ENCODE peak calls at places on chromosomes 13 and 19, in five cellular contexts. C is CD8-positive, alpha-beta T cell; A is colonic mucosa; P is AG09319; J is ascending aorta. K is an unnamed sample.

GRCh38 chr19:42532881-42533280 is 4.6 kb upstream of the CEACAM1 start:
- DNase-seq in P (no peak), A (no peak), C (no peak), J (no peak), K (no peak)

GRCh38 chr13:25890671-25891212 is 161.1 kb downstream of the SHISA2 start:
- DNase-seq in J (no peak), P (no peak), A (no peak), C (no peak), K (no peak)

GRCh38 chr13:109309625-109310363 is 476.6 kb downstream of the IRS2 start:
- DNase-seq in C (no peak), P (no peak), J (no peak), A (no peak), K (no peak)

GRCh38 chr19:21451187-21451586 is 54.2 kb upstream of the ZNF429 start:
- DNase-seq in A (no peak), C (no peak), P (no peak), J (no peak), K (no peak)

GRCh38 chr19:34502582-34503545 is 21.3 kb downstream of the WTIP start:
- DNase-seq in P (no peak), C (no peak), J (no peak), A (no peak), K (peak; percentile 26)

GRCh38 chr13:93715866-93716265 is 489.3 kb downstream of the GPC6 start:
- DNase-seq in A (no peak), C (no peak), P (no peak), J (no peak), K (no peak)

GRCh38 chr19:3365447-3366103 is 808 bp upstream of the NFIC start:
- DNase-seq in P (no peak), J (no peak), C (no peak), A (peak; percentile 62), K (peak; percentile 67)

GRCh38 chr19:36215276-36216171 is 618 bp downstream of the ZNF146 start:
- DNase-seq in C (no peak), A (no peak), J (no peak), P (peak; percentile 14), K (peak; percentile 45)

GRCh38 chr13:33676700-33677048 is 141.3 kb upstream of the RFC3 start:
- DNase-seq in P (peak; percentile 10), A (peak; percentile 70), J (no peak), C (no peak), K (peak; percentile 41)

GRCh38 chr13:28540612-28541011 is 45.7 kb upstream of the FLT1 start:
- DNase-seq in A (no peak), J (no peak), C (no peak), P (no peak), K (peak; percentile 33)

GRCh38 chr19:9673912-9674668 is 810 bp downstream of the ZNF562 start:
- DNase-seq in C (no peak), J (no peak), A (peak; percentile 21), P (no peak), K (peak; percentile 6)

DNA sequence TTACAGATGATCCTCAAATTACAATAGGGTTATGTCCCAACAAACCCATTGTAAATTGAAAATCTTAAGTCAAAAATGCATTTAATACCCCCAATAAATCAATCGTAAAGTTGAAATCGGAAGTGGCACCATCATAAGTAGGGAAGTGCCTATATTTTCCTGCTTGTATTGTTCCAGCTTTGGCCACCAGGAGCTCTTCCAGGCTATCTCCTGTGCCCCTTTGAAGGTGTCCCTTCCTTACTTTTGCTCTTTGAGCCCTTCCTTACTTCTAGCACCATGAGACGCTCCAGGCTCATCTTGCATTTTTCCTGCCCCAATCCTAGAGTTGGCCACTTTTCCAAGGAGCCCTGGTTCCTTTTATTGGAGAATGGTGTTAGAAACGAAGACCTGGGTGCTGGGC is 163.0 kb upstream of the TSC22D1 start:
- DNase-seq in J (no peak), P (no peak), A (no peak), C (no peak), K (no peak)
- TF ChIP-seq CTCF in J (no peak), P (no peak), A (no peak), C (no peak), K (peak; percentile 16)

GRCh38 chr13:102235689-102236088 is 166.2 kb downstream of the FGF14 start:
- DNase-seq in C (no peak), J (no peak), P (no peak), A (no peak), K (no peak)

GRCh38 chr13:102240110-102240509 is 161.7 kb downstream of the FGF14 start:
- DNase-seq in A (no peak), P (no peak), J (no peak), C (no peak), K (no peak)

GRCh38 chr13:102234618-102235017 is 167.2 kb downstream of the FGF14 start:
- DNase-seq in C (no peak), J (no peak), A (no peak), P (no peak), K (no peak)

GRCh38 chr13:102236341-102236740 is 165.5 kb downstream of the FGF14 start:
- DNase-seq in A (no peak), P (no peak), J (no peak), C (no peak), K (no peak)

DNA sequence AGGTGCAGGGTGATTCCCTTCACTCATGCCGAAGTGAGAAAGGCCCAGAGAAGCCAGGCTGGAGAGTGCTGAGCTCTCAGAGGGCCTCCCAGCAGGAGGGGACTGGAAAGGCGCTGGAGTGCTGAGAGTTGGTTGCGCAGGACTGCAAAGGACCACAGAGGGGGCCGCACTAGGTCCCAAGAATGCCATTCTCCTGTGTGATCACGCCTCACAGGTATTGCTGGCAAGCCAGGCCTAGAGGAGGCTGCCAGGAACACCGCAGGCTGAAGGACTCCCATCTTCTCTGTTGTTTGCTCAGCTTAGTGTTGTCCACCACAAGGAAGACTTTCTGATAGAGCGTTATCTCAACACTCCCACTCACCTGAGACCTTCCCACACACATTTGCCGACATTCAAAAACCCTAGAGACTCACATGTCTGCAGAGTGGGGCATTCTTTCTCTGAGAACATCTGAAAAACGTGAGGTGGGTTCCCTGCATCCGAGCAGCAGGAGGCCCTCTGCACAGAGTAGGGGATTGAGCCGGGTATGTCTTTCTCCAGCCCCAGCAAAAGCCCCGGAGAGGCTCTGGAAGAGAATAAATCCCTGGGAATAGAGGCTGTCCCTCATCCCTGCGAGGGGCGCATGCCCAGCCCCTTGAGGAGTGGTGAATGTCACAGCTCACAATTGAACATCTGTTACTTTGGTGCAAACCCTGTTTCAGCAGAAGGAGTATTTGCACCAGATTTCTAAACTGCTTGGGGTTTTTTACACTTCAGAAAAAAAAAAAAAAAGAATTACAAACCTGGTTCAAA is 164.8 kb downstream of the FGF14 start:
- DNase-seq in J (no peak), A (no peak), P (no peak), C (no peak), K (no peak)
- TF ChIP-seq CTCF in J (no peak), A (no peak), P (no peak), C (no peak), K (no peak)

GRCh38 chr19:39130337-39131254 is 5.0 kb downstream of the PAK4 start:
- DNase-seq in J (no peak), A (no peak), P (no peak), C (no peak), K (no peak)

GRCh38 chr19:39127812-39128510 is 2.4 kb downstream of the PAK4 start:
- DNase-seq in A (peak; percentile 60), P (no peak), J (no peak), C (no peak), K (no peak)

GRCh38 chr19:39126593-39127187 is 1.1 kb downstream of the PAK4 start:
- DNase-seq in A (peak; percentile 84), C (no peak), P (no peak), J (no peak), K (peak; percentile 54)

GRCh38 chr19:39129116-39129515 is 3.5 kb downstream of the PAK4 start:
- DNase-seq in C (no peak), J (no peak), A (no peak), P (no peak), K (no peak)

DNA sequence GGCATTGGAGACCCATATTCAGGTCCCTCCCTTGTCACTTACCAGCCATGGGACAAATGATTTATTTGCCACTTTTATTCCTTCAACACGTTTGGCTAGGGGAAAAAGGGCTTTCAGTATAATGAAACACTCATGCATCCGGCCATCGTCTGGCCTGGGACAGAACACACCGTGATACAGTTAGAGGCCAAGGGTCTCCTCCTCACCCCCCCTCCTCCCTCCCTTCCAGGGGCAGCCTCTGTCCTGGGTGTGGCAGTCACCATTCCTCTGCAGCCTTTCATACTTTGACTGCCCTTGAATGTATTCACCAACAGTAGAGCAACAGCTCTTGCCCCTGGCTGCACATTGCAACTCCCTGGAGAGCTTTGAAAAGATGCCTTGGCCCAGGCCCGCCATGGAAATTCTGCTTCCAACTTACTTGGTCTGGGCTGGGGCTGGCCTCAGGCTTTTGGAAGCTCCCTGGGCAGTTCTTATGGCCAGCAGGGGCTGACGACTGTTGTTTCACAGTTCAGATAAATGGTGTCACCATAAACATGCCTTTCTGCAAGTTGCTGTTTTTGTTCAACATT is 3.0 kb downstream of the PAK4 start:
- DNase-seq in A (peak; percentile 53), J (no peak), P (no peak), C (no peak), K (peak; percentile 67)
- TF ChIP-seq CTCF in A (no peak), J (no peak), P (peak; percentile 3), C (no peak), K (peak; percentile 31)

DNA sequence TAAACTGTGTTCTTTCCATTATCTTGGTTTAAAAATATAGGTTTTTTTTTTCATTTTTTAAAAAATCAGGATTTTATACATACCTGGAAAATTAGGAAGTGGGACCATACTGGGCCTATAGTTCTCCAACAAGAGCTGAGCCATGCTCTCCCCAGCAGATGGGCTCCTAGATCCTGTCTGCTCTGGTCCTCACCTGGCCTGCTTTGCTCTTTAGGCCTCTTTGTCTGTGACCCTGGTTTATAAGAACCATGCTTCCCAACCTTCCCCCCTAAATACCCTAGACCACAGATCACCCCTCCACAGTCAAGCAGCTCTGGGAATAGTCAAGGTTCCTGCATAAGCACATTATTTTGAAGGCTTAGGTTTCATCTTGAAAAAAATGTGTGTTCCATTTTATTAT is 185.0 kb upstream of the TSHZ3 start:
- DNase-seq in C (no peak), J (no peak), P (no peak), A (no peak), K (no peak)
- TF ChIP-seq CTCF in C (no peak), J (no peak), P (no peak), A (no peak), K (no peak)

DNA sequence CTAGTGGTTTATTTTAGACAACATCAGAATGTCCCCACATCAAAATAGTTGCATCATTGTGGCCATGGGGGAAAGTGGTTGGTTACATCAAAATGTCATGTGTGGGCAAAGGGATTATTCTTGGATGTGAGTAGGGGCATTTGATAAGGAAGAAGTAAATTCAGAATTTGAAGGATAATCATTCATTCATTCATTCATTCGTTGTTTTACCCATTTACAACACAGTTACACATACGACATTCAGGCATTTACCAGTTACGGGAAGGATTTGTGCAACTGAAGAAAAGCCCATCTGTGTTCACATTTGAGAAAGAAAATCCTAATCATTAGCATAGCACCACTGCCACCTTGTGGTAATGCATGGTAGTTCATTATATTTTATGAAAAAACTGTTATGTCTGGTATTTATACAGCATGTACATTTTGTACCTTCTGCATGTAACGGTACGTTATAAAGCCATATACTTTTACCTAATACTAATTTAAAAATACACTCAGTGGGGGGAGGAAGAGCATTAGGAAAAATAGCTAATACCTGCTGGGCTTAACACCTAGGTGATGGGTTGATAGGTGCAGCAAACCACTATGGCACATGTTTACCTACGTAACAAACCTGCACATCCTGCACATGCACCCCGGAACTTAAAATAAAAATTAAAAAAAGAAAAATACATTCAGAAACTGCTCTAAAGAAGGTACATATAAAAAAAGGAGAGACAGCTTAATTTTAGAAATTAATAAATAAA is 62.1 kb downstream of the DGKH start:
- DNase-seq in A (peak; percentile 30), C (no peak), J (no peak), P (peak; percentile 50), K (peak; percentile 90)
- TF ChIP-seq CTCF in A (peak; percentile 66), C (peak; percentile 77), J (peak; percentile 65), P (peak; percentile 53), K (peak; percentile 56)